ENCODE peak calls at places on chromosomes 7 and 10, in seven cellular contexts. S, G, T, R, F, U and V are unnamed samples.

GRCh38 chr7:11625669-11626068 is 206.3 kb downstream of the THSD7A start:
- DNase-seq in U (no peak), G (no peak), T (no peak), S (no peak), R (no peak), F (no peak), V (no peak)

GRCh38 chr10:31374146-31374696 is 55.2 kb downstream of the ZEB1 start:
- DNase-seq in S (no peak), R (no peak), G (no peak), F (no peak), U (no peak), T (no peak), V (no peak)

GRCh38 chr7:22153427-22154106 is 203.4 kb downstream of the RAPGEF5 start:
- DNase-seq in T (no peak), S (no peak), R (no peak), F (no peak), G (no peak), U (no peak), V (no peak)

GRCh38 chr7:87154166-87154565 is 1.9 kb downstream of the DMTF1 start:
- DNase-seq in F (no peak), G (no peak), R (no peak), U (peak; percentile 5), S (no peak), T (no peak), V (no peak)

GRCh38 chr10:59234814-59235429 is 58.5 kb downstream of the PHYHIPL start:
- DNase-seq in T (no peak), F (no peak), G (no peak), R (no peak), U (peak; percentile 26), S (no peak), V (no peak)

GRCh38 chr10:22103701-22104100 is 100.2 kb upstream of the DNAJC1 start:
- DNase-seq in T (no peak), S (no peak), F (no peak), G (no peak), U (peak; percentile 15), R (no peak), V (no peak)

GRCh38 chr10:36057180-36057579 is 415.1 kb upstream of the FZD8 start:
- DNase-seq in S (no peak), T (no peak), U (no peak), G (no peak), F (no peak), R (no peak), V (no peak)

GRCh38 chr10:95445223-95445836 is 115.8 kb downstream of the SORBS1 start:
- DNase-seq in U (no peak), G (peak; percentile 83), T (no peak), S (no peak), F (no peak), R (peak; percentile 79), V (no peak)

GRCh38 chr7:96497567-96497966 is 175.7 kb upstream of the SLC25A13 start:
- DNase-seq in R (no peak), T (no peak), G (no peak), U (no peak), F (no peak), S (no peak), V (no peak)

GRCh38 chr10:124697837-124698559 is 46.2 kb downstream of the FAM53B start:
- DNase-seq in R (no peak), U (no peak), T (peak; percentile 43), G (no peak), S (peak; percentile 40), F (peak; percentile 65), V (no peak)

GRCh38 chr10:71771821-71772617 is 1.3 kb downstream of the VSIR start:
- DNase-seq in U (peak; percentile 45), R (no peak), G (peak; percentile 67), S (no peak), F (no peak), T (no peak), V (no peak)

GRCh38 chr10:33559105-33559504 is 224.6 kb upstream of the NRP1 start:
- DNase-seq in T (no peak), U (no peak), F (peak; percentile 24), R (no peak), S (no peak), G (peak; percentile 23), V (no peak)

GRCh38 chr10:35768011-35768410 is 125.9 kb upstream of the FZD8 start:
- DNase-seq in R (no peak), F (no peak), S (no peak), G (no peak), T (no peak), U (no peak), V (no peak)

GRCh38 chr7:149716007-149716931 is 57.1 kb downstream of the ZNF467 start:
- DNase-seq in R (no peak), T (no peak), U (no peak), S (no peak), G (no peak), F (no peak), V (no peak)

GRCh38 chr10:119007211-119007574 is 22.3 kb upstream of the NANOS1 start:
- DNase-seq in R (no peak), T (no peak), S (no peak), U (no peak), G (no peak), F (no peak), V (no peak)

GRCh38 chr7:50293509-50294179 is 10.9 kb upstream of the IKZF1 start:
- DNase-seq in F (peak; percentile 74), R (no peak), S (no peak), U (no peak), G (no peak), T (no peak), V (no peak)

GRCh38 chr10:103481974-103482531 is 3.0 kb upstream of the CALHM3 start:
- DNase-seq in T (no peak), U (peak; percentile 92), G (no peak), R (no peak), S (no peak), F (no peak), V (no peak)

GRCh38 chr10:119209050-119209735 is 1.8 kb downstream of the GRK5 start:
- DNase-seq in G (peak; percentile 71), R (peak; percentile 37), S (peak; percentile 31), T (peak; percentile 43), F (peak; percentile 25), U (peak; percentile 58), V (peak; percentile 50)

GRCh38 chr10:43573250-43574034 is 974 bp downstream of the ZNF239 start:
- DNase-seq in U (no peak), G (no peak), F (no peak), T (no peak), S (no peak), R (no peak), V (no peak)

GRCh38 chr7:156725074-156725473 is 84.5 kb downstream of the RNF32 start:
- DNase-seq in F (no peak), S (no peak), T (no peak), R (no peak), G (no peak), U (no peak), V (no peak)

GRCh38 chr7:142508251-142508650 is 241.0 kb upstream of the PRSS1 start:
- DNase-seq in T (no peak), G (no peak), S (no peak), U (no peak), F (no peak), R (no peak), V (no peak)

GRCh38 chr7:79430391-79430790 is 23.1 kb downstream of the MAGI2 start:
- DNase-seq in G (no peak), T (no peak), S (no peak), U (no peak), F (no peak), R (no peak), V (no peak)

GRCh38 chr7:816751-817671 is 15.3 kb upstream of the SUN1 start:
- DNase-seq in S (peak; percentile 24), U (peak; percentile 32), G (no peak), T (no peak), F (peak; percentile 66), R (no peak), V (peak; percentile 16)

GRCh38 chr10:21926358-21926890 is 77.1 kb downstream of the DNAJC1 start:
- DNase-seq in F (no peak), G (no peak), R (no peak), S (no peak), U (no peak), T (no peak), V (no peak)

GRCh38 chr10:58275261-58275660 is 6.3 kb downstream of the CISD1 start:
- DNase-seq in S (no peak), R (no peak), U (no peak), T (no peak), F (no peak), G (no peak), V (no peak)

GRCh38 chr10:75695994-75696393 is 264.6 kb downstream of the LRMDA start:
- DNase-seq in F (no peak), G (no peak), S (no peak), R (no peak), U (no peak), T (no peak), V (no peak)

GRCh38 chr10:122503004-122503403 is 41.7 kb downstream of the HTRA1 start:
- DNase-seq in U (no peak), F (no peak), S (no peak), R (no peak), T (no peak), G (no peak), V (no peak)

GRCh38 chr7:149669121-149669818 is 104.1 kb downstream of the ZNF467 start:
- DNase-seq in R (no peak), G (no peak), U (peak; percentile 49), F (no peak), S (no peak), T (no peak), V (no peak)

GRCh38 chr7:120502132-120502531 is 229.2 kb downstream of the KCND2 start:
- DNase-seq in T (no peak), F (no peak), G (no peak), U (no peak), S (no peak), R (no peak), V (no peak)

GRCh38 chr7:110922906-110923305 is 168.0 kb upstream of the LRRN3 start:
- DNase-seq in T (no peak), U (no peak), F (no peak), S (no peak), R (no peak), G (no peak), V (no peak)

GRCh38 chr10:116055919-116056252 is 217.1 kb downstream of the GFRA1 start:
- DNase-seq in T (no peak), S (no peak), F (no peak), R (no peak), U (no peak), G (no peak), V (no peak)

GRCh38 chr10:47325303-47326291 is 3.3 kb downstream of the GDF2 start:
- DNase-seq in G (no peak), T (no peak), R (no peak), U (no peak), F (no peak), S (no peak), V (no peak)

GRCh38 chr10:32130788-32131187 is 74.6 kb upstream of the KIF5B start:
- DNase-seq in S (no peak), G (no peak), U (no peak), T (no peak), R (no peak), F (no peak), V (no peak)

GRCh38 chr7:158865462-158865922 is 9.1 kb downstream of the DYNC2I1 start:
- DNase-seq in F (no peak), U (peak; percentile 63), R (no peak), S (no peak), T (no peak), G (no peak), V (no peak)

GRCh38 chr10:78579995-78580394 is 488.8 kb upstream of the ZMIZ1 start:
- DNase-seq in G (peak; percentile 43), R (no peak), F (no peak), U (no peak), S (no peak), T (no peak), V (no peak)